ENCODE peak calls at places on chromosome 21, in ten cellular contexts. Q is fibroblast of the aortic adventitia; O is NCI-H1092; L is fibroblast of lung; C is PC-3; H is HFFc6; U is BE2C; E is Ammon's horn; X is activated CD8-positive, alpha-beta memory T cell treated with anti-CD3 and anti-CD28 coated beads, Interleukin-2, amount 10 ng/mL, durations not matched to agents 7 days and 5 days; Z is NCI-H2081. N is an unnamed sample.
A peak's percentile ranks its signal among the peaks of the same experiment; 100 is the strongest.

GRCh38 chr21:14088391-14088790 is 122.4 kb downstream of the LIPI start:
- DNase-seq in Q (no peak), O (no peak), L (no peak), C (no peak), H (no peak), U (no peak), E (no peak), X (no peak), Z (no peak), N (no peak)

GRCh38 chr21:43312751-43313169 is 114.2 kb downstream of the SIK1 start:
- DNase-seq in Q (no peak), O (no peak), L (no peak), C (no peak), H (no peak), U (no peak), E (no peak), X (no peak), Z (peak; percentile 35), N (no peak)

GRCh38 chr21:38121888-38122705 is 134.7 kb upstream of the KCNJ15 start:
- DNase-seq in Q (no peak), O (no peak), L (peak; percentile 36), C (no peak), H (no peak), U (no peak), E (no peak), X (no peak), Z (no peak), N (no peak)

GRCh38 chr21:42673633-42674328 is 20.4 kb downstream of the PDE9A start:
- DNase-seq in Q (no peak), O (no peak), L (no peak), C (no peak), H (no peak), U (no peak), E (no peak), X (no peak), Z (no peak), N (no peak)

GRCh38 chr21:25638634-25639166 is 358 bp upstream of the JAM2 start:
- DNase-seq in Q (peak; percentile 54), O (no peak), L (peak; percentile 15), C (no peak), H (no peak), U (no peak), E (no peak), X (no peak), Z (no peak), N (no peak)

GRCh38 chr21:33539612-33540011 is 2.3 kb downstream of the GART start:
- DNase-seq in Q (peak; percentile 44), O (no peak), L (peak; percentile 35), C (no peak), H (no peak), U (no peak), E (no peak), X (no peak), Z (no peak), N (no peak)

GRCh38 chr21:27719226-27719625 is 752.3 kb upstream of the ADAMTS5 start:
- DNase-seq in Q (no peak), O (no peak), L (no peak), C (no peak), H (no peak), U (no peak), E (no peak), X (no peak), Z (no peak), N (no peak)

GRCh38 chr21:46486481-46487000 is 27.9 kb downstream of the DIP2A start:
- DNase-seq in Q (no peak), O (no peak), L (no peak), C (no peak), H (no peak), U (no peak), E (no peak), X (no peak), Z (no peak), N (no peak)

GRCh38 chr21:31710586-31710985 is 21.3 kb downstream of the SCAF4 start:
- DNase-seq in Q (peak; percentile 83), O (no peak), L (peak; percentile 87), C (peak; percentile 48), H (peak; percentile 71), U (no peak), E (no peak), X (no peak), Z (no peak), N (no peak)

GRCh38 chr21:15929536-15929935 is 199.8 kb downstream of the USP25 start:
- DNase-seq in Q (no peak), O (no peak), L (no peak), C (no peak), H (no peak), U (no peak), E (no peak), X (no peak), Z (no peak), N (no peak)

GRCh38 chr21:42496839-42497202 is 797 bp upstream of the RSPH1 start:
- DNase-seq in Q (peak; percentile 5), O (no peak), L (no peak), C (no peak), H (no peak), U (no peak), E (peak; percentile 49), X (peak; percentile 40), Z (no peak), N (no peak)

GRCh38 chr21:35204850-35205564 is 155.9 kb upstream of the RUNX1 start:
- DNase-seq in Q (peak; percentile 99), O (peak; percentile 91), L (peak; percentile 97), C (no peak), H (peak; percentile 43), U (no peak), E (peak; percentile 63), X (no peak), Z (no peak), N (peak; percentile 90)

GRCh38 chr21:31282095-31282709 is 61.9 kb downstream of the TIAM1 start:
- DNase-seq in Q (peak; percentile 98), O (no peak), L (peak; percentile 100), C (peak; percentile 40), H (peak; percentile 41), U (no peak), E (no peak), X (no peak), Z (no peak), N (no peak)

GRCh38 chr21:29506947-29507346 is 208.2 kb downstream of the BACH1 start:
- DNase-seq in Q (peak; percentile 17), O (no peak), L (peak; percentile 55), C (no peak), H (no peak), U (no peak), E (no peak), X (no peak), Z (no peak), N (no peak)

GRCh38 chr21:24514081-24514733 is 1093.1 kb downstream of the MRPL39 start:
- DNase-seq in Q (no peak), O (peak; percentile 13), L (no peak), C (peak; percentile 57), H (no peak), U (no peak), E (peak; percentile 14), X (no peak), Z (no peak), N (no peak)

GRCh38 chr21:44066116-44066515 is 41.1 kb upstream of the PWP2 start:
- DNase-seq in Q (no peak), O (no peak), L (no peak), C (no peak), H (no peak), U (no peak), E (no peak), X (no peak), Z (no peak), N (no peak)

GRCh38 chr21:46141767-46142580 is 13.4 kb downstream of the FTCD start:
- DNase-seq in Q (no peak), O (no peak), L (no peak), C (no peak), H (no peak), U (no peak), E (no peak), X (no peak), Z (no peak), N (no peak)

GRCh38 chr21:34100789-34101188 is 27.4 kb downstream of the MRPS6 start:
- DNase-seq in Q (peak; percentile 15), O (no peak), L (peak; percentile 30), C (no peak), H (no peak), U (no peak), E (no peak), X (no peak), Z (no peak), N (no peak)

GRCh38 chr21:45014747-45015468 is 59.5 kb upstream of the ADARB1 start:
- DNase-seq in Q (no peak), O (no peak), L (no peak), C (no peak), H (no peak), U (no peak), E (no peak), X (no peak), Z (no peak), N (no peak)